ENCODE peak calls at places on chromosomes 3 and 15, in five cellular contexts. One of them, this sample, is unnamed.

GRCh38 chr3:10505050-10505790 is at the start of gene ATP2B2:
- DNase-seq in heart left ventricle: peak; percentile 4
- DNase-seq in stomach: no peak
- DNase-seq in psoas muscle: no peak
- DNase-seq in SJSA1: no peak
- DNase-seq in this sample: no peak

GRCh38 chr15:81011593-81011992 is 10.9 kb downstream of the TLNRD1 start:
- DNase-seq in heart left ventricle: no peak
- DNase-seq in stomach: no peak
- DNase-seq in psoas muscle: no peak
- DNase-seq in SJSA1: no peak
- DNase-seq in this sample: no peak

GRCh38 chr3:43153189-43154083 is 47.6 kb upstream of the POMGNT2 start:
- DNase-seq in heart left ventricle: peak; percentile 56
- DNase-seq in stomach: no peak
- DNase-seq in psoas muscle: peak; percentile 81
- DNase-seq in SJSA1: no peak
- DNase-seq in this sample: no peak

GRCh38 chr3:129014148-129014547 is 13.0 kb downstream of the EFCC1 start:
- DNase-seq in heart left ventricle: peak; percentile 76
- DNase-seq in stomach: no peak
- DNase-seq in psoas muscle: no peak
- DNase-seq in SJSA1: no peak
- DNase-seq in this sample: no peak

GRCh38 chr3:158912188-158912587 is 110.3 kb downstream of the MFSD1 start:
- DNase-seq in heart left ventricle: no peak
- DNase-seq in stomach: no peak
- DNase-seq in psoas muscle: no peak
- DNase-seq in SJSA1: no peak
- DNase-seq in this sample: no peak

GRCh38 chr3:178802993-178803693 is 266.9 kb downstream of the KCNMB2 start:
- DNase-seq in heart left ventricle: no peak
- DNase-seq in stomach: no peak
- DNase-seq in psoas muscle: no peak
- DNase-seq in SJSA1: no peak
- DNase-seq in this sample: no peak

GRCh38 chr3:42066516-42067181 is 24.5 kb upstream of the TRAK1 start:
- DNase-seq in heart left ventricle: peak; percentile 17
- DNase-seq in stomach: no peak
- DNase-seq in psoas muscle: no peak
- DNase-seq in SJSA1: no peak
- DNase-seq in this sample: no peak

GRCh38 chr3:72247126-72247525 is 462.2 kb upstream of the PROK2 start:
- DNase-seq in heart left ventricle: no peak
- DNase-seq in stomach: no peak
- DNase-seq in psoas muscle: no peak
- DNase-seq in SJSA1: no peak
- DNase-seq in this sample: no peak

GRCh38 chr15:49270541-49271421 is 100.7 kb downstream of the GALK2 start:
- DNase-seq in heart left ventricle: no peak
- DNase-seq in stomach: no peak
- DNase-seq in psoas muscle: peak; percentile 23
- DNase-seq in SJSA1: no peak
- DNase-seq in this sample: no peak

GRCh38 chr15:45150997-45151396 is 21.2 kb downstream of the DUOX1 start:
- DNase-seq in heart left ventricle: no peak
- DNase-seq in stomach: no peak
- DNase-seq in psoas muscle: no peak
- DNase-seq in SJSA1: no peak
- DNase-seq in this sample: peak; percentile 22

GRCh38 chr3:156050918-156051317 is 69.5 kb upstream of the KCNAB1 start:
- DNase-seq in heart left ventricle: no peak
- DNase-seq in stomach: no peak
- DNase-seq in psoas muscle: no peak
- DNase-seq in SJSA1: no peak
- DNase-seq in this sample: no peak

GRCh38 chr3:70108072-70108471 is 108.5 kb downstream of the SAMMSON start:
- DNase-seq in heart left ventricle: no peak
- DNase-seq in stomach: peak; percentile 42
- DNase-seq in psoas muscle: no peak
- DNase-seq in SJSA1: no peak
- DNase-seq in this sample: peak; percentile 54

GRCh38 chr3:27089063-27089462 is 280.1 kb downstream of the NEK10 start:
- DNase-seq in heart left ventricle: peak; percentile 57
- DNase-seq in stomach: no peak
- DNase-seq in psoas muscle: no peak
- DNase-seq in SJSA1: no peak
- DNase-seq in this sample: no peak

GRCh38 chr3:188749010-188749617 is 422.7 kb upstream of the TPRG1 start:
- DNase-seq in heart left ventricle: no peak
- DNase-seq in stomach: no peak
- DNase-seq in psoas muscle: no peak
- DNase-seq in SJSA1: no peak
- DNase-seq in this sample: no peak

GRCh38 chr15:66940368-66940767 is 125.0 kb upstream of the SMAD3 start:
- DNase-seq in heart left ventricle: no peak
- DNase-seq in stomach: no peak
- DNase-seq in psoas muscle: no peak
- DNase-seq in SJSA1: no peak
- DNase-seq in this sample: no peak

GRCh38 chr3:29764059-29764458 is 483.2 kb downstream of the RBMS3 start:
- DNase-seq in heart left ventricle: no peak
- DNase-seq in stomach: no peak
- DNase-seq in psoas muscle: no peak
- DNase-seq in SJSA1: no peak
- DNase-seq in this sample: no peak

GRCh38 chr3:23071758-23072157 is 131.4 kb upstream of the UBE2E2 start:
- DNase-seq in heart left ventricle: no peak
- DNase-seq in stomach: no peak
- DNase-seq in psoas muscle: no peak
- DNase-seq in SJSA1: no peak
- DNase-seq in this sample: peak; percentile 66

GRCh38 chr15:25830844-25831443 is 32.2 kb downstream of the ATP10A start:
- DNase-seq in heart left ventricle: no peak
- DNase-seq in stomach: no peak
- DNase-seq in psoas muscle: peak; percentile 67
- DNase-seq in SJSA1: peak; percentile 94
- DNase-seq in this sample: no peak

GRCh38 chr3:45689787-45690145 is 570 bp downstream of the SACM1L start:
- DNase-seq in heart left ventricle: no peak
- DNase-seq in stomach: no peak
- DNase-seq in psoas muscle: no peak
- DNase-seq in SJSA1: no peak
- DNase-seq in this sample: no peak

GRCh38 chr3:124780356-124780755 is 50.1 kb downstream of the UMPS start:
- DNase-seq in heart left ventricle: peak; percentile 85
- DNase-seq in stomach: no peak
- DNase-seq in psoas muscle: peak; percentile 81
- DNase-seq in SJSA1: peak; percentile 65
- DNase-seq in this sample: no peak

GRCh38 chr3:124779751-124780191 is 49.5 kb downstream of the UMPS start:
- DNase-seq in heart left ventricle: no peak
- DNase-seq in stomach: no peak
- DNase-seq in psoas muscle: no peak
- DNase-seq in SJSA1: no peak
- DNase-seq in this sample: no peak

GRCh38 chr3:124780767-124781485 is 50.7 kb downstream of the UMPS start:
- DNase-seq in heart left ventricle: peak; percentile 89
- DNase-seq in stomach: no peak
- DNase-seq in psoas muscle: peak; percentile 90
- DNase-seq in SJSA1: peak; percentile 59
- DNase-seq in this sample: peak; percentile 61

GRCh38 chr3:124783696-124784095 is 53.4 kb downstream of the UMPS start:
- DNase-seq in heart left ventricle: no peak
- DNase-seq in stomach: no peak
- DNase-seq in psoas muscle: no peak
- DNase-seq in SJSA1: no peak
- DNase-seq in this sample: no peak

GRCh38 chr3:124781706-124782376 is 51.6 kb downstream of the UMPS start:
- DNase-seq in heart left ventricle: no peak
- DNase-seq in stomach: no peak
- DNase-seq in psoas muscle: no peak
- DNase-seq in SJSA1: no peak
- DNase-seq in this sample: no peak
- H3K27ac ChIP-seq in heart left ventricle: peak overlapping the region; percentile 91
- H3K27ac ChIP-seq in stomach: peak overlapping the region; percentile 80
- H3K27ac ChIP-seq in psoas muscle: peak overlapping the region; percentile 92
- H3K27ac ChIP-seq in SJSA1: no peak overlapping the region
- H3K27ac ChIP-seq in this sample: peak overlapping the region; percentile 82

DNA sequence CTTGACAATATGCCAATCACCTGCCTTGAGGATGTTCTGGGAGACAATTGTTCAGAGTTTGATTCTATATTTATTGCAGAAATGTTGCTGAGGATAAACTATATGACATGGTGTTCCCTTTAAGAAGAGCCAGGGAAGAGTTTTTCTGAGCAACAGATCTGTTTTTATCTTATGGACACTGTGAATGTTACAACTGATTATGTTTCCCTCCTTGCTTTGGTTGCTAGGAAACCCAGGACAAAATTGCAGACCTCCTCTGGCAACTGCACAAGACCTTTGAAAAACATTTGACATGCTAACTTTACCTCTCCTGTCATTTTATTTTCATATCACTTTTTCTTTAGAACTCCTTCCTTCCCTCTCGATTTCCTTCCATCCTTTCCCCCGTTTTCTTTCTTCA is 8.2 kb upstream of the TM6SF1 start:
- DNase-seq in heart left ventricle: no peak
- DNase-seq in stomach: no peak
- DNase-seq in psoas muscle: no peak
- DNase-seq in SJSA1: no peak
- DNase-seq in this sample: no peak
- H3K27me3 ChIP-seq in heart left ventricle: no peaks in the 10 kb centered on the region
- H3K27me3 ChIP-seq in stomach: no peaks in the 10 kb centered on the region
- H3K27me3 ChIP-seq in psoas muscle: no peaks in the 10 kb centered on the region
- H3K27me3 ChIP-seq in SJSA1: peaks cover 13% of the 10 kb centered on the region
- H3K27me3 ChIP-seq in this sample: no peaks in the 10 kb centered on the region

DNA sequence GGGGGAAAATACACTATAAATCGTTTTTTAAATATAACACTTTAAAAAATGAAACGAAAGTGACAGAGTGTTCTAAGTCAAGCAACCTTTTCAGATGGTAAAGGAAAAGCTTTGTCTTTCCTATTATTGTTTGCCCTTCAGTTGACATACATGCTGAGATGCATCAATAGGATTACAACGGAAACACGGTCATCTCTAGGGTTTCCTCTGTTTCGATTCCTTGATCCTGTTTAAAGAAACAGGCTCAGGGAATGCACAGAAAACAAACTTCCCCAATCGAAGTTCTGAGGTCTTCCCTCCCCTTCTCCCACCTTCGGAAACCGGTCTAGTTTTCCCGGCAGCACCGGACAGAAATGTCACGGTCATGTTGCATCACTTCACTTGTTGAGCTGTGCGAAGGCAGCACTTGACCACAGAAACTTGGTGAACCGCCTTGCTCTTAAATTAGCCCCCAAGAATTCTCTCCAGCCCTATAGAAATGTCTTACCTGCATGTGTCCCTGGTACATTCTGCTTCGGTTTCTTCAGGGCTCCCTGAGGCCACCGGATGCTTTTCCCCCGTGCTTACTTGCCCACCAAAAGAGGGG is 552 bp downstream of the PEX5L start:
- DNase-seq in heart left ventricle: no peak
- DNase-seq in stomach: no peak
- DNase-seq in psoas muscle: no peak
- DNase-seq in SJSA1: no peak
- DNase-seq in this sample: no peak
- H3K27ac ChIP-seq in heart left ventricle: no peak overlapping the region
- H3K27ac ChIP-seq in stomach: no peak overlapping the region
- H3K27ac ChIP-seq in psoas muscle: no peak overlapping the region
- H3K27ac ChIP-seq in SJSA1: no peak overlapping the region
- H3K27ac ChIP-seq in this sample: no peak overlapping the region

GRCh38 chr15:89495638-89496145 is 691 bp downstream of the RHCG start:
- DNase-seq in heart left ventricle: no peak
- DNase-seq in stomach: no peak
- DNase-seq in psoas muscle: no peak
- DNase-seq in SJSA1: no peak
- DNase-seq in this sample: no peak
- H3K27me3 ChIP-seq in heart left ventricle: peaks cover 19% of the 10 kb centered on the region
- H3K27me3 ChIP-seq in stomach: peaks cover 65% of the 10 kb centered on the region
- H3K27me3 ChIP-seq in psoas muscle: peaks cover 23% of the 10 kb centered on the region
- H3K27me3 ChIP-seq in SJSA1: peaks cover 29% of the 10 kb centered on the region
- H3K27me3 ChIP-seq in this sample: peaks cover 70% of the 10 kb centered on the region

This sample was measured in lower lobe of right lung.